ENCODE peak calls at places on chromosomes 6 and 20, in four cellular contexts. Z is heart right ventricle; L is naive thymus-derived CD4-positive, alpha-beta T cell; W is A549. O is an unnamed sample.

GRCh38 chr6:8707956-8708772 is 272.8 kb upstream of the SLC35B3 start:
- DNase-seq in Z (no peak), L (no peak), W (peak), O (no peak)

GRCh38 chr6:39301606-39302005 is 12.6 kb downstream of the KCNK17 start:
- DNase-seq in Z (no peak), L (no peak), W (peak), O (no peak)

GRCh38 chr6:56243518-56244070 is 3.8 kb downstream of the COL21A1 start:
- DNase-seq in Z (no peak), L (no peak), W (no peak), O (no peak)

GRCh38 chr20:9480066-9480465 is 34.3 kb upstream of the LAMP5 start:
- DNase-seq in Z (no peak), L (no peak), W (no peak), O (no peak)

GRCh38 chr6:149211046-149211571 is 106.4 kb upstream of the TAB2 start:
- DNase-seq in Z (no peak), L (peak), W (no peak), O (no peak)

GRCh38 chr6:90643366-90643765 is 56.5 kb upstream of the MAP3K7 start:
- DNase-seq in Z (no peak), L (no peak), W (no peak), O (no peak)

GRCh38 chr6:109595998-109596397 is 95.0 kb downstream of the AK9 start:
- DNase-seq in Z (no peak), L (no peak), W (peak), O (peak)

GRCh38 chr6:53465732-53466131 is 79.2 kb downstream of the GCLC start:
- DNase-seq in Z (no peak), L (no peak), W (no peak), O (no peak)

GRCh38 chr6:157227202-157228166 is 95.8 kb downstream of the TMEM242 start:
- DNase-seq in Z (no peak), L (no peak), W (no peak), O (no peak)

GRCh38 chr20:53322651-53323050 is 271.0 kb downstream of the ZNF217 start:
- DNase-seq in Z (no peak), L (peak), W (no peak), O (no peak)

GRCh38 chr6:56292505-56293181 is 45.3 kb upstream of the COL21A1 start:
- DNase-seq in Z (peak), L (no peak), W (peak), O (no peak)

GRCh38 chr6:132520953-132521352 is 8.0 kb upstream of the STX7 start:
- DNase-seq in Z (no peak), L (no peak), W (no peak), O (no peak)

GRCh38 chr6:135600086-135600702 is 102.7 kb upstream of the AHI1 start:
- DNase-seq in Z (no peak), L (no peak), W (no peak), O (no peak)

DNA sequence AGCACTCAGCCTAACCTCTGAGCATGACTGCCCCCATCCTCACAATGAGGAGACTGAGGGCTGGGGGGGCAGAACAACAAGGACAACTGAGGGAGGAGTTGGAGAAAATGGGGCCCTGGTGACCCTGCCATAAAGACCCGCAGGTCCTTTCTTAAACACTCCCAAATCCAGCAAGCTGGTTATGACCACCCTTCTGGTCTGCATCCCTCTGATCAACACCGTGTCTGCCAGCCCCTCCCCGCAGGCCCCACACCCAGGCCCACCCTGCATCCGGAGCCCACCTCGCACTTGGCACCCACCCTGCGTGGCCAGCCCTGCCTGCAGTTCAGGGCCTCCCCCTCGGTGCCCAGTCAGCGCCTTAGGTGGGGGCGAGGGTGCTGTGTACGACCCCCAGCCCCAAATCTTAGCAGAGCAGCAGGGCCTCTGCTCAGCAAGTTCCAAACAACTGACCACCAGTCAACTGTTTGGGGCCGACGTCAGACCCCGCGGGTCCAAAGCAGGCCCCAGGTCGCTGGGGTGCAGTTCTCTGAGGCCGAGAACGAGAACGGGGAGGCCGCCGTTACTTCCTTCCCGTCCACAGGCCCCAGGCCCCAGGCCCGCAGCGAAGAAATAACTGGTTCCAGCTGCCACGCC is 1.2 kb downstream of the ACSS1 start:
- DNase-seq in Z (no peak), L (no peak), W (no peak), O (peak)
- H3K27ac ChIP-seq in Z (peak), L (peak), W (peak), O (peak)

DNA sequence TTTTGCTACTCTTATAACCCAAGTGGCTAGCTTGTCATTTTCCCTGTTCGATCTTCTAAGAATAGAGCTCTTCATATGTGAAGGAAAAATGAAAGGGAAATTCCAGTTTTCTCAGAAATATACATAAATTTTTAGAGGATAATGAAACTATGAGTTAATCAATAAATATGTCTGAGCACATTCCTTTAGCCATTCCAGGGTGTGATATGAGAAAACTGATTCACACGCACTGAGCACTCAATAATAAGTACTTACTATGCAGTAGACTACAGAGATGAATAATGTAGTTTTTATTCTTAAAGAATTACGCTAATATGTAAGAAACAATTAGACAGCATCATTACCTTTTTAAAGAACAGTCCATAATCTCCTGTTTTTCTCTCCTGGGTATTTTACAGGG is 207.7 kb downstream of the ARHGAP18 start:
- DNase-seq in Z (no peak), L (no peak), W (no peak), O (no peak)
- H3K27ac ChIP-seq in Z (no peak), L (no peak), W (peak), O (no peak)

GRCh38 chr6:64310214-64310613 is 674.6 kb downstream of the PHF3 start:
- DNase-seq in Z (no peak), L (no peak), W (no peak), O (no peak)
- H3K27ac ChIP-seq in Z (no peak), L (no peak), W (no peak), O (no peak)

GRCh38 chr6:43842231-43842794 is 72.3 kb downstream of the VEGFA start:
- DNase-seq in Z (no peak), L (no peak), W (no peak), O (no peak)
- H3K27ac ChIP-seq in Z (no peak), L (no peak), W (no peak), O (no peak)

DNA sequence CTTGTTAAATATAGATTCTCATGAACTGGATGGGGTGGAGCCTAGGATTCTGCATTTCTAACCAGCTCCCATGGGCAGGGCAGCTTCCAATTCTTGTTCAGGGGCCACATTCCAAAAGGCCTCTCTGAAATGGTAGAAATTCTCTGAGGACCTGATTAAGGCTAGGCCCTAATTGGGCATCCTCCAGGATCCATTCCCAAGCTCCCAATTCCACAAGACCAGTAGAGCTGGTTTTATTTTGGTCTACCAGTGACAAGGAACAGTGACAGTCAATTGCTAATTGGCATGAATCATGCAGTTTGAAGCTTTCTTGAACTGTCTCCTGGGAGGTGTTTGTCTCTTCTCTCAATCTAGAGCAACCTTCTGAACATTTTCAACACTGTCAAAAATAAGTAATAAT is 3.0 kb downstream of the THBD start:
- DNase-seq in Z (no peak), L (no peak), W (no peak), O (no peak)
- H3K27ac ChIP-seq in Z (peak), L (no peak), W (peak), O (peak)

DNA sequence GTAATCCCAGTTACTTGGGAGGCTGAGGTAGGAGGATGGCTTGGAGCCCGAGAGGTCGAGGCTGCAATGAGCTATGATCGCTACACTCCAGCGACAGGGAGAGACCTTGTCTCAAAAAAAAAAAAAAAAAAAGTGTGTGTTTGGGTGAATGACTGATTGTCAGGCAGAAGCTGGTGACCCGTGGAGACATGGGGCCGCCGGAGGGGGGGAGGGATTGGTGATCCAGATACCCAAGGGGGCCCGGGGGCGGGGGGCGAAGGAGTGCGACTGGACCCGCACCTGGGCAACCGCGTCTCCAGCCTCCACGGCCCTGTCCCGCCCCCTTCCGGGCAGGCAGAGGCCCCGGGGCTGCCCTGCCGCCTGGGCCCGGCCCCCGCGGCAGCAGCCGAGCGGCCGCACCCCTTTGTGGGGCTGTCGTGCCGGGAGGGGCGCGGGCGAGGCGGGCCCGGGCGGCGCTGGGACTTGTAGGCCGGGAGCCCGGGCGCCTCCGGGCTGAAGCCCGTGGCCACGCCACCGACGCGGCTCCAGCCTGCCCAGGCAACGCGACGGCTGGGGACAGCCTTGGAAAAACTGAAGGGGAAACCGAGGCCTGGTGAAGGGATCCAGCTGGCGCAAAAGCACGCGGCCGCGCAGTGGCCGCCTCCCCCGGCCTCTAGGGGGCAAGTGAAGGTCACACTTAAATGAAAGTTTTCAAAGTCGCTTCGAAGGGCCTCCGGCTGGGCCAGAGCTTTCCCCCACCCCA is 2.1 kb upstream of the RBM38 start:
- DNase-seq in Z (peak), L (peak), W (no peak), O (peak)
- H3K27ac ChIP-seq in Z (peak), L (peak), W (no peak), O (peak)

GRCh38 chr6:129448965-129449364 is 261.0 kb downstream of the ARHGAP18 start:
- DNase-seq in Z (no peak), L (no peak), W (no peak), O (no peak)

GRCh38 chr6:129460151-129460550 is 249.8 kb downstream of the ARHGAP18 start:
- DNase-seq in Z (no peak), L (no peak), W (no peak), O (no peak)

DNA sequence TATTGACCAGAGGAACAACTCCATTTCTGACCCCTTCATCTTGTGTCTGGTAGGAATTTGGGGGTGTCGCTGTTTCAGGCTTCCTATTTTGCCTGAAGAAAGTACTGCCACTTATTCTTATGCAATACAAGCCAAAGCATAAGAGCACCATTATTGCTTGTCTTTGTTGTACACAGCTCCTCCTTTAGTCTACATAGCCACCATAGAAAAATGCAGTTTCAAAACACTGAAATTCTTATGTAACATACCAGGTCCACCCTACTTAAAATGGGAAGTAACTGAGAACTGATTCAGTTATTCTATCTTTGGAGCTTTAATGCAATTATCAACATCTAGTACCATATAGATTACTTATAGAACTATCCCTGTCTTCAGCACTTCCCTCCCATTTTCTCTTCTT is 255.5 kb downstream of the ARHGAP18 start:
- DNase-seq in Z (no peak), L (no peak), W (no peak), O (no peak)
- H3K27ac ChIP-seq in Z (no peak), L (no peak), W (no peak), O (no peak)

GRCh38 chr6:112017169-112017568 is 36.7 kb upstream of the CCN6 start:
- DNase-seq in Z (no peak), L (peak), W (no peak), O (no peak)
- H3K27ac ChIP-seq in Z (no peak), L (no peak), W (no peak), O (no peak)